ENCODE peak calls at places on chromosome 6, in four cellular contexts. V, F, E and A are unnamed samples.

GRCh38 chr6:26328265-26328844 is 36.6 kb upstream of the BTN3A2 start:
- DNase-seq in F (no peak), E (no peak), V (no peak), A (peak; percentile 67)

GRCh38 chr6:8633762-8634161 is 198.4 kb upstream of the SLC35B3 start:
- DNase-seq in E (no peak), V (no peak), F (no peak), A (no peak)

GRCh38 chr6:150409576-150410066 is 40.8 kb downstream of the IYD start:
- DNase-seq in V (no peak), F (peak; percentile 87), E (peak; percentile 20), A (no peak)

GRCh38 chr6:40482532-40482931 is 104.6 kb downstream of the LRFN2 start:
- DNase-seq in E (no peak), F (no peak), V (no peak), A (peak; percentile 61)

GRCh38 chr6:29947292-29947980 is 5.1 kb downstream of the HLA-A start:
- DNase-seq in V (no peak), F (no peak), E (no peak), A (no peak)

GRCh38 chr6:81890846-81891245 is 138.4 kb upstream of the TENT5A start:
- DNase-seq in V (no peak), E (no peak), F (no peak), A (no peak)

GRCh38 chr6:155495011-155495768 is 39.6 kb upstream of the NOX3 start:
- DNase-seq in E (peak; percentile 48), V (peak; percentile 53), F (peak; percentile 82), A (peak; percentile 82)

GRCh38 chr6:12890171-12890790 is 173.7 kb downstream of the PHACTR1 start:
- DNase-seq in F (no peak), V (no peak), E (peak; percentile 3), A (peak; percentile 79)

GRCh38 chr6:72212686-72213085 is 326.3 kb downstream of the RIMS1 start:
- DNase-seq in E (no peak), V (no peak), F (no peak), A (no peak)

GRCh38 chr6:144278659-144279314 is 6.3 kb upstream of the UTRN start:
- DNase-seq in V (no peak), F (no peak), E (no peak), A (no peak)

GRCh38 chr6:163148781-163149534 is 265.6 kb upstream of the QKI start:
- DNase-seq in V (no peak), F (peak; percentile 71), E (no peak), A (no peak)

GRCh38 chr6:169589293-169589692 is 112.5 kb downstream of the WDR27 start:
- DNase-seq in E (peak; percentile 88), F (no peak), V (no peak), A (no peak)

GRCh38 chr6:148746363-148747144 is at the start of gene UST:
- DNase-seq in V (peak; percentile 85), F (peak; percentile 92), E (peak; percentile 60), A (peak; percentile 95)

DNA sequence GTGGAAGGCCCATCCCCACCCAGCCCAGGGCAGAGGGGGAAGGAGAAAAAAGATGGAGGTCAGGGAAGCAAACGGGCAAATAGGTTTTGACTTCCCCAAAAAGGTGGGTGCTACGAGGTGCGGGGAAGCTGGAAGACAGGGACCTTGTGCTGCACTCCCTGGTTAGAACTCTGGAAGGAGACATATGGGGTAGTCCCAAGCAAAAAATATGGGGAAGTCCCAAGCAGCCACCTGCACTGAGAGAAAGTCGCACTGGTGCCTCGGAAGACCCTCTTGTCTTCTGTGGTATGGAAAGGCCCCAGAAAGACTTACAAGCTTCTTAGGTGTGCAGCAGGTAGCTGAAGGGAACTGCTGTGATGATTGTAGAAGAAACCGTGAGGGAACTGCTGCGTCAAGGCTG is 93.8 kb upstream of the CEP85L start:
- DNase-seq in F (no peak), E (no peak), V (no peak), A (no peak)
- H3K9ac ChIP-seq in F (no peak overlapping the region), E (no peak overlapping the region), V (no peak overlapping the region), A (no peak overlapping the region)

GRCh38 chr6:35019171-35019570 is 122.0 kb downstream of the TCP11 start:
- DNase-seq in V (no peak), F (no peak), E (no peak), A (no peak)

GRCh38 chr6:35021014-35021413 is 120.1 kb downstream of the TCP11 start:
- DNase-seq in V (no peak), E (no peak), F (no peak), A (peak; percentile 73)

GRCh38 chr6:35018184-35018523 is 123.0 kb downstream of the TCP11 start:
- DNase-seq in F (no peak), E (no peak), V (no peak), A (no peak)

GRCh38 chr6:35018746-35019145 is 122.4 kb downstream of the TCP11 start:
- DNase-seq in F (no peak), E (peak; percentile 20), V (no peak), A (peak; percentile 14)

DNA sequence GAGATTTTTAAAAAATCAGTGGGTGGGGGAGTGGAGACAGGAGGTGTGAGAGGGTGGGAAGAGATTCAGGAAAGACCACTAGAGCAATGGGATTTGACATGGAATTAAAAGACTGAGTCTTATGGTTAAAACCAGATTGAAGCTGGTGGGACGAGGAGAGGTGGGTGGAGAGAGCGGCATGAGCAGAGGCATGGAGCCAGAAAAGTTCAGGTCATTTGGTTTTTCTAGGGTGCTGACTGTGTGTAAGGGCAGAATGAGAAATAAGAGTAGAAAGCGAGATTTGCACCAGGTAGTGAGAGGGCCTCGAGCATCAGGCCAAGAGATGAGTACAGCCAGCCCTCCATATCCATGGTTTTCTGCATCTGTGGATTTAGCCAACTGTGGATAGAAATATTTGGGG is 121.3 kb downstream of the TCP11 start:
- DNase-seq in V (no peak), F (no peak), E (no peak), A (peak; percentile 7)
- H3K4me3 ChIP-seq in V (no peak overlapping the region), F (no peak overlapping the region), E (no peak overlapping the region), A (no peak overlapping the region)

GRCh38 chr6:167687035-167687720 is 139.5 kb upstream of the AFDN start:
- DNase-seq in E (no peak), V (no peak), F (no peak), A (no peak)

GRCh38 chr6:167686204-167686893 is 140.4 kb upstream of the AFDN start:
- DNase-seq in F (no peak), E (no peak), V (no peak), A (no peak)

GRCh38 chr6:167683028-167683862 is 143.5 kb upstream of the AFDN start:
- DNase-seq in F (peak; percentile 85), E (peak; percentile 94), V (no peak), A (no peak)

GRCh38 chr6:167684276-167685104 is 142.2 kb upstream of the AFDN start:
- DNase-seq in E (no peak), F (no peak), V (no peak), A (peak; percentile 69)

DNA sequence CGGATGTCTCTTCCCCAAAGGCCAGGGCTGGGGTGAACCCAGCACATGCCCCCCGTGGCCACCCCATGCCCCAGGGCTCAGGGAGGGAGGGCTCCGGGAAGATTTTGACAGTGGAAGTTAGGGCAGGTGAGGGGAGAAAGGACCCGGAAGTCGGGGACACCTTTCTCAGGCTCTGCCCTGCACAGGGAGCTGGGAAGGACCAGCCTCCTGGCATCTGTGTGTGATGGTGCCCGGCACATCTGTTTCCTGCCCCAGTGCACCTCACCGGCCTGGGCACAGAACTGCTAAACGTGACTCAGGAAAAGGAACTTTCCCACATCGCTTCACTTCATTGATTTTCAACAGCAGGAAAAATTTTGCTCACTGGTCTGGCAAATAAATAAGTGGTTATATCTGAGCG is 141.1 kb upstream of the AFDN start:
- DNase-seq in F (no peak), V (no peak), E (no peak), A (no peak)
- H3K4me1 ChIP-seq in F (peaks cover 11% of the 10 kb centered on the region), V (peaks cover 14% of the 10 kb centered on the region), E (peaks cover 22% of the 10 kb centered on the region), A (peaks cover 7% of the 10 kb centered on the region)

GRCh38 chr6:28212510-28213212 is 12.4 kb upstream of the ZSCAN9 start:
- DNase-seq in E (peak; percentile 90), F (no peak), V (peak; percentile 77), A (peak; percentile 95)
- H3K9ac ChIP-seq in E (peak overlapping the region; percentile 52), F (no peak overlapping the region), V (peak overlapping the region; percentile 45), A (no peak overlapping the region)

DNA sequence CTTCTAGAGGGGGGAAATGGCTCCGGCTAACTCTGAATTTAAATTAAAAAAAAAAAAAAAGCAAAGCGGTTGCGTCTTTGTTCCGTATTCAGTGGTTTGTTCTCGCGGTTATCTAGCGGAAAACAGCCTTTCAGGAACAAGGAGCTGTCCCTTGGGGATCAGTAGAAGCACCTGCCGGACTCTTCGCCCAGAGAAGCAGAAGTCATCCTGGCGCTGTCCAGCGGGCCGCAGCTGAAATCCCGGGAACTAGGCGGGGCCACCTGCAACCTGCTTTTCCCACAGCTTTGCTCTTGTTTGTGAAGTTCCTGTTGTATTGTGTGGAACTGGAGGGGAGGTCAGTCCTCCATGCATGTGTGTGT is 43.9 kb upstream of the GJE1 start:
- DNase-seq in E (peak; percentile 35), V (no peak), F (peak; percentile 46), A (peak; percentile 93)
- H3K4me3 ChIP-seq in E (no peak overlapping the region), V (peak overlapping the region; percentile 52), F (no peak overlapping the region), A (peak overlapping the region; percentile 69)

DNA sequence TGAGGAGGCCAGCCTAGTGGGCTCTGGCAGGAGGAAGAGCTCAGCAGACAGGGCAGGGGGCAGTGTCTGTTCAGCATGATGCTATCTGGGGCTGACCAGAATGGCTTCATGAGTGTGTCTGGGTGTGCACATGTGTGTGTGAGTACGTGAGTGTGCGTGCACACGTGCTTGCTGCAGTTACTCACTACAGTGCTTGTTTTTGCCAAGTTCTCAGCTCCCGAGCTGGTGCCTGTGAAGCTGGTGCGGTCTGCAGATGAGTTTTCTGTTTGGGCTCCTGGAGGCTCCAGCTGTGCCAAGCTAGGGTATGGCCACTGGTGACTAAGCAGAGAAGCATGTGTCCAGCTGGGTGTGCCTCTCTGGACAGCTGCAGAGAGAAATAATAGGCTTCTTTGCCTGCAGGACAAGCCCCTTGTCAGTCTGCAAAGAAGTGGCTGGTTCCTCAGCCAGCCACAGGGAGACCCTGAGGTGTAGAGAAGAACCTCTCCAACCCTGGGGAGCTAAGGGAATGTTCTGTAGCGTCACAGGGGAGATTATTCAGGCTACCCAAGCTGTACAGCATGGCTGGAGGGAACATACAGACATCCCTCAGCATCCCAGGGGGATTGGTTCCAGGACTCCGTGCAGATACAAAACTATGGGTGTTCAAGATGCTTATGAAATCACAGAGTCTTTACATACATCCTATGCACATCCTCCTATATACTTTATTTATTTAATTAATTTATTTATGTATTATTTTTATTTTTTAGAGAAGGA is 40.2 kb upstream of the FAM50B start:
- DNase-seq in E (peak; percentile 81), F (no peak), V (no peak), A (no peak)
- H3K4me1 ChIP-seq in E (peaks cover 75% of the 10 kb centered on the region), F (peaks cover 6% of the 10 kb centered on the region), V (no peaks in the 10 kb centered on the region), A (peaks cover 5% of the 10 kb centered on the region)